ENCODE peak calls at places on chromosomes 12 and 14, in eight cellular contexts. One of them, this sample, is unnamed.

GRCh38 chr14:51862839-51863235 is 2.4 kb downstream of the GNG2 start:
- DNase-seq in kidney epithelial cell: no peak
- DNase-seq in NCI-H2081: peak
- DNase-seq in HFF-Myc: no peak
- DNase-seq in NCI-H1436 treated with DMSO at 0.1 percent for 48 hours: no peak
- DNase-seq in HFFc6: no peak
- DNase-seq in mucosa of gallbladder: no peak
- DNase-seq in substantia nigra: no peak
- DNase-seq in this sample: no peak

GRCh38 chr14:101598159-101598558 is 36.9 kb downstream of the DIO3 start:
- DNase-seq in kidney epithelial cell: no peak
- DNase-seq in NCI-H2081: no peak
- DNase-seq in HFFc6: no peak
- DNase-seq in substantia nigra: no peak
- DNase-seq in HFF-Myc: no peak
- DNase-seq in mucosa of gallbladder: no peak
- DNase-seq in NCI-H1436 treated with DMSO at 0.1 percent for 48 hours: no peak
- DNase-seq in this sample: no peak

GRCh38 chr12:21813125-21813524 is 38.6 kb upstream of the KCNJ8 start:
- DNase-seq in kidney epithelial cell: no peak
- DNase-seq in HFF-Myc: no peak
- DNase-seq in substantia nigra: no peak
- DNase-seq in mucosa of gallbladder: no peak
- DNase-seq in NCI-H2081: no peak
- DNase-seq in NCI-H1436 treated with DMSO at 0.1 percent for 48 hours: no peak
- DNase-seq in HFFc6: no peak
- DNase-seq in this sample: no peak

GRCh38 chr12:111368291-111368683 is 608 bp downstream of the PHETA1 start:
- DNase-seq in HFFc6: no peak
- DNase-seq in mucosa of gallbladder: peak
- DNase-seq in NCI-H1436 treated with DMSO at 0.1 percent for 48 hours: no peak
- DNase-seq in HFF-Myc: no peak
- DNase-seq in NCI-H2081: no peak
- DNase-seq in substantia nigra: no peak
- DNase-seq in kidney epithelial cell: no peak
- DNase-seq in this sample: no peak

GRCh38 chr14:56686416-56686815 is 106.8 kb downstream of the TMEM260 start:
- DNase-seq in HFFc6: no peak
- DNase-seq in kidney epithelial cell: no peak
- DNase-seq in HFF-Myc: no peak
- DNase-seq in NCI-H2081: peak
- DNase-seq in substantia nigra: peak
- DNase-seq in NCI-H1436 treated with DMSO at 0.1 percent for 48 hours: no peak
- DNase-seq in mucosa of gallbladder: no peak
- DNase-seq in this sample: no peak

GRCh38 chr12:8572507-8572906 is 31.8 kb upstream of the CLEC4E start:
- DNase-seq in kidney epithelial cell: no peak
- DNase-seq in HFF-Myc: no peak
- DNase-seq in substantia nigra: no peak
- DNase-seq in NCI-H2081: no peak
- DNase-seq in mucosa of gallbladder: no peak
- DNase-seq in NCI-H1436 treated with DMSO at 0.1 percent for 48 hours: no peak
- DNase-seq in HFFc6: no peak
- DNase-seq in this sample: no peak

GRCh38 chr14:103847954-103848719 is 762 bp upstream of the PPP1R13B start:
- DNase-seq in HFF-Myc: no peak
- DNase-seq in substantia nigra: peak
- DNase-seq in mucosa of gallbladder: no peak
- DNase-seq in kidney epithelial cell: no peak
- DNase-seq in NCI-H2081: peak
- DNase-seq in HFFc6: no peak
- DNase-seq in NCI-H1436 treated with DMSO at 0.1 percent for 48 hours: no peak
- DNase-seq in this sample: peak

GRCh38 chr14:81436296-81437138 is 36.4 kb upstream of the STON2 start:
- DNase-seq in mucosa of gallbladder: peak
- DNase-seq in HFFc6: no peak
- DNase-seq in NCI-H2081: peak
- DNase-seq in kidney epithelial cell: no peak
- DNase-seq in substantia nigra: peak
- DNase-seq in HFF-Myc: no peak
- DNase-seq in NCI-H1436 treated with DMSO at 0.1 percent for 48 hours: no peak
- DNase-seq in this sample: peak

GRCh38 chr14:23447634-23448353 is 12.3 kb upstream of the MYH7 start:
- DNase-seq in substantia nigra: no peak
- DNase-seq in NCI-H1436 treated with DMSO at 0.1 percent for 48 hours: no peak
- DNase-seq in NCI-H2081: no peak
- DNase-seq in mucosa of gallbladder: peak
- DNase-seq in HFFc6: no peak
- DNase-seq in kidney epithelial cell: no peak
- DNase-seq in HFF-Myc: no peak
- DNase-seq in this sample: no peak

GRCh38 chr12:132827763-132828703 is 636 bp downstream of the GOLGA3 start:
- DNase-seq in HFFc6: peak
- DNase-seq in substantia nigra: no peak
- DNase-seq in kidney epithelial cell: peak
- DNase-seq in mucosa of gallbladder: no peak
- DNase-seq in NCI-H1436 treated with DMSO at 0.1 percent for 48 hours: no peak
- DNase-seq in NCI-H2081: no peak
- DNase-seq in HFF-Myc: no peak
- DNase-seq in this sample: peak

GRCh38 chr12:21933656-21934055 is 7.6 kb downstream of the ABCC9 start:
- DNase-seq in NCI-H1436 treated with DMSO at 0.1 percent for 48 hours: no peak
- DNase-seq in mucosa of gallbladder: no peak
- DNase-seq in NCI-H2081: no peak
- DNase-seq in HFF-Myc: no peak
- DNase-seq in HFFc6: no peak
- DNase-seq in substantia nigra: no peak
- DNase-seq in kidney epithelial cell: no peak
- DNase-seq in this sample: no peak

GRCh38 chr12:75876843-75877587 is 154.6 kb downstream of the PHLDA1 start:
- DNase-seq in HFFc6: no peak
- DNase-seq in NCI-H2081: no peak
- DNase-seq in mucosa of gallbladder: no peak
- DNase-seq in substantia nigra: no peak
- DNase-seq in HFF-Myc: no peak
- DNase-seq in NCI-H1436 treated with DMSO at 0.1 percent for 48 hours: no peak
- DNase-seq in kidney epithelial cell: no peak
- DNase-seq in this sample: no peak

GRCh38 chr12:28708918-28709371 is 440.1 kb upstream of the FAR2 start:
- DNase-seq in HFFc6: peak
- DNase-seq in kidney epithelial cell: no peak
- DNase-seq in HFF-Myc: peak
- DNase-seq in substantia nigra: no peak
- DNase-seq in NCI-H1436 treated with DMSO at 0.1 percent for 48 hours: no peak
- DNase-seq in NCI-H2081: peak
- DNase-seq in mucosa of gallbladder: no peak
- DNase-seq in this sample: no peak

GRCh38 chr14:93326196-93326595 is 6.6 kb downstream of the BTBD7 start:
- DNase-seq in mucosa of gallbladder: no peak
- DNase-seq in kidney epithelial cell: no peak
- DNase-seq in NCI-H2081: no peak
- DNase-seq in substantia nigra: no peak
- DNase-seq in HFF-Myc: no peak
- DNase-seq in NCI-H1436 treated with DMSO at 0.1 percent for 48 hours: no peak
- DNase-seq in HFFc6: no peak
- DNase-seq in this sample: no peak

GRCh38 chr12:103839103-103839502 is 1.9 kb downstream of the NT5DC3 start:
- DNase-seq in HFFc6: no peak
- DNase-seq in mucosa of gallbladder: no peak
- DNase-seq in kidney epithelial cell: no peak
- DNase-seq in NCI-H1436 treated with DMSO at 0.1 percent for 48 hours: no peak
- DNase-seq in substantia nigra: no peak
- DNase-seq in NCI-H2081: no peak
- DNase-seq in HFF-Myc: no peak
- DNase-seq in this sample: no peak

GRCh38 chr14:75720828-75721227 is 59.8 kb downstream of the TTLL5 start:
- DNase-seq in kidney epithelial cell: no peak
- DNase-seq in NCI-H1436 treated with DMSO at 0.1 percent for 48 hours: no peak
- DNase-seq in HFFc6: peak
- DNase-seq in mucosa of gallbladder: peak
- DNase-seq in HFF-Myc: no peak
- DNase-seq in substantia nigra: peak
- DNase-seq in NCI-H2081: no peak
- DNase-seq in this sample: no peak